ENCODE peak calls at places on chromosome 11, in five cellular contexts. L, I, F, T and Y are unnamed samples.

GRCh38 chr11:130066338-130066737 is 3.4 kb upstream of the APLP2 start:
- DNase-seq in L (no peak), I (no peak), F (no peak), T (no peak), Y (no peak)

GRCh38 chr11:115645631-115646271 is 141.5 kb upstream of the CADM1 start:
- DNase-seq in L (no peak), I (no peak), F (peak), T (no peak), Y (no peak)

GRCh38 chr11:69983571-69983877 is 94.6 kb upstream of the ANO1 start:
- DNase-seq in L (no peak), I (no peak), F (no peak), T (no peak), Y (no peak)

GRCh38 chr11:60864856-60865513 is 2.4 kb upstream of the ZP1 start:
- DNase-seq in L (no peak), I (no peak), F (no peak), T (peak), Y (no peak)

GRCh38 chr11:123700774-123701173 is 40.7 kb downstream of the ZNF202 start:
- DNase-seq in L (no peak), I (no peak), F (no peak), T (no peak), Y (no peak)

GRCh38 chr11:110479445-110480101 is 49.8 kb downstream of the FDX1 start:
- DNase-seq in L (peak), I (peak), F (no peak), T (no peak), Y (no peak)

GRCh38 chr11:12628322-12628721 is 45.9 kb upstream of the TEAD1 start:
- DNase-seq in L (no peak), I (no peak), F (no peak), T (no peak), Y (no peak)

GRCh38 chr11:116454951-116455350 is 317.8 kb downstream of the BUD13 start:
- DNase-seq in L (no peak), I (no peak), F (no peak), T (no peak), Y (no peak)

GRCh38 chr11:69089258-69089657 is 40.5 kb downstream of the TPCN2 start:
- DNase-seq in L (no peak), I (peak), F (no peak), T (no peak), Y (no peak)

GRCh38 chr11:78244546-78245315 is 56.0 kb downstream of the USP35 start:
- DNase-seq in L (no peak), I (peak), F (no peak), T (no peak), Y (no peak)

GRCh38 chr11:65932558-65932919 is 12.7 kb upstream of the TSGA10IP start:
- DNase-seq in L (no peak), I (peak), F (peak), T (peak), Y (no peak)

GRCh38 chr11:72004515-72005346 is 6.0 kb downstream of the IL18BP start:
- DNase-seq in L (no peak), I (no peak), F (no peak), T (no peak), Y (no peak)

GRCh38 chr11:933002-933820 is 7.5 kb downstream of the AP2A2 start:
- DNase-seq in L (no peak), I (peak), F (no peak), T (no peak), Y (no peak)

GRCh38 chr11:60377737-60378136 is 595 bp upstream of the MS4A7 start:
- DNase-seq in L (peak), I (no peak), F (no peak), T (peak), Y (no peak)

GRCh38 chr11:131688056-131688693 is 317.8 kb downstream of the NTM start:
- DNase-seq in L (peak), I (peak), F (peak), T (peak), Y (no peak)

GRCh38 chr11:78834886-78835285 is 260.2 kb upstream of the NARS2 start:
- DNase-seq in L (no peak), I (no peak), F (no peak), T (peak), Y (no peak)

GRCh38 chr11:60848714-60849151 is 6.8 kb downstream of the CCDC86 start:
- DNase-seq in L (no peak), I (no peak), F (no peak), T (no peak), Y (no peak)

GRCh38 chr11:78399136-78399535 is 18.5 kb downstream of the GAB2 start:
- DNase-seq in L (no peak), I (no peak), F (no peak), T (no peak), Y (no peak)

GRCh38 chr11:9664276-9665171 is 647 bp downstream of the SWAP70 start:
- DNase-seq in L (peak), I (peak), F (peak), T (peak), Y (no peak)

GRCh38 chr11:116931206-116931953 is 94.0 kb upstream of the APOA1 start:
- DNase-seq in L (peak), I (peak), F (no peak), T (no peak), Y (no peak)

GRCh38 chr11:82003671-82004148 is 730.0 kb downstream of the FAM181B start:
- DNase-seq in L (no peak), I (peak), F (no peak), T (no peak), Y (no peak)

GRCh38 chr11:35274909-35275807 is 136.2 kb downstream of the CD44 start:
- DNase-seq in L (no peak), I (peak), F (no peak), T (peak), Y (no peak)

GRCh38 chr11:34570584-34570983 is 50.3 kb upstream of the EHF start:
- DNase-seq in L (no peak), I (no peak), F (no peak), T (no peak), Y (no peak)

GRCh38 chr11:128523616-128524015 is 63.7 kb downstream of the ETS1 start:
- DNase-seq in L (no peak), I (peak), F (no peak), T (no peak), Y (no peak)

GRCh38 chr11:120182790-120183491 is 27.9 kb upstream of the OAF start:
- DNase-seq in L (no peak), I (no peak), F (peak), T (peak), Y (no peak)
- TF ChIP-seq CTCF in L (no peak), I (peak), F (no peak), T (no peak), Y (no peak)

DNA sequence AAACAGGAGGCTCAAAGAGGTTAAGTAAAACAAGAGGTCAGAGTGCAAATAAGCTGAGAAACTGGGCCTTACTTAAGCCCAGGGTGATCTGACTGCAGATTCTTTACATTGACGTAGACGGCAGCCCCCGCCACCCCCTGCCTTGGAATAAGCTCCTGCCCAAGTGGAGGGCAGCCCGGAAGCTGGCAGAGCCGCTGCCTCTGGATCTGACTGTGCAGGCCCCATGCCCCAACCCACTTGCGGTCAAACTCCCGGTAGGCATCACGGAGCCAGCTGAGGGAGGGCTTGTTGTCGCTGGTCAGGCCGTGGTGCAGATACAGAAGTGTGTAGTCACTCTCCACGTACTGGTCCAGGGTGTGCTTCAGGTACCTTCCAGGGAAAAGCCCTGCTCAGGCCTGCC is 18.6 kb downstream of the ARHGAP1 start:
- DNase-seq in L (no peak), I (no peak), F (no peak), T (no peak), Y (no peak)
- TF ChIP-seq CTCF in L (no peak), I (no peak), F (no peak), T (no peak), Y (no peak)

DNA sequence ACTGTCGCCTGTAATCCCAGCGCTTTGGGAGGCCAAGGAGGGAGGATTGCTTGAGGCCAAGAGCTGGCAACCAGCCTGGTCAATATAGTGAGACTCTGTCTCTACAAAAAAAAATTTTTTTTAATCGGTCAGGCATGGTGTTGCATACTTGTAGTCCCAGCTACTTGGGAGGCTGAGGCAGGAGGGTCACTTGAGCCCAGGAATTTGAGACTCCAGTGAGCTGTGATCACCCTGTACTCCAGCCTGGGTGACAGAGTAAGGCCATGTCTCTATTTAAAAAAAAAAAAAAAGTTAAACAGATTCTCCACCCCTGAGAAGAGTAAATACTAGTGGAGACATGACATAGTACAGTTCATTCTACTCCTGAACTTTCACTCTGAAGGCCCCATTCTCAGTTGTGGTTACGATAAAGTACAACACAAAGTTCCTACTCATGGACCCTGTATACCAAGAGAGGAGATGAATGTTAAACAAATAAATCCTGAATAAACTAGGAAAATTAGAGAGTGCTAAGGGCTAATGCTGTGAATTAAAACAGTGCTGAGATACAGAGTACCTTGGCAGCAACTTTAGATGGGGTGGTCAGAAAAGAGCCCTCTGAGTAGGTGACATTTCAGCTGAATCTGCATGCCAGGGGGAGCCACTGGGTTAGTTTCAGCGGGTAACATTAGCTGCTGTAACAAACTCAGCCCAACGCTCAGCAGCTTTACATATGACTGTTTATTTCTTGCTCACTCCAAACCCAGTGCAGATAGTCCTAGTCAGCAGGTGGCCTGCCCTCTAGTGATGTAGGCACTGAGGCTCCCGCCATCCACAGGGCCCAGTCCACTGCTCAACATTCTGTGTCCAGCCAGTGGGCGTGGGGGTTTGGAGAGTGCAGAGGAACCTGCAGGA is 75.1 kb downstream of the DBX1 start:
- DNase-seq in L (no peak), I (no peak), F (no peak), T (no peak), Y (no peak)
- TF ChIP-seq CTCF in L (no peak), I (no peak), F (no peak), T (no peak), Y (no peak)

DNA sequence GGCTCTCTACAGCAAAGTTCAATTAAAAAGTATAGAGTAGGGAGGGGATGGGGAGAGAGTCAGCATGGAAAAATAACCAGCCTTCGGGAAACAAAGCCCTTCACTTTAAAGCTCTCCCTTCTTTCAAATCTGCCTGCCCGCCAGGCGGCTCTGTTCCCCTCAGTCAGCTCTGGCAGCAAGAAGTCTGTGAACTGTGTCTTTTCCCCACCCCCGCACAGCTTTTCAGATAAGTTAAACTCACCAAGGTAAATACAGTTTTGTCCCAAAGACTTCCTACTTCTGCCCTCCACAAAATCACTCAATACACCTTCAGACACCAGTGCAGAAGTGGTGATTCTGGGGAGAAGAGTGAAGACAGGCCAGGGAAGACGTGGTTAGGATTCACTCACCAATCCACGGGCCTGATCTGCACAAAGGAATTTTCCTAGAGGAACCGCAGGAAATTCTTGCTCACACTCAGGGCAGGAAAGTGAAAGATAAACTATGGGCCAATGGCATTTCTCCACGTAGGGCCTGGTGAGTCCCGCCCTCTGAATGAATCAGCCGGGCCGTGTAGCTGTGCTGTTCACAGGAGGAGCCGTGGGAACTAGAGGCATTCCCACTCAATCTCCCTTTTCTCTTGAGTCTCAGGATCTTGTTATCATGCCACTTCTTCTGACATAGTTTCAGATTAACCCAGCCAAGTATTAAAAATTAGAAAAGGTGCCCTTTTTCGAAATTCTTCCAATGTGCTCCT is at the start of gene TRIM5:
- DNase-seq in L (peak), I (peak), F (peak), T (peak), Y (peak)
- TF ChIP-seq CTCF in L (peak), I (peak), F (no peak), T (peak), Y (peak)

GRCh38 chr11:58730507-58731089 is 1.1 kb downstream of the GLYAT start:
- DNase-seq in L (no peak), I (peak), F (no peak), T (no peak), Y (no peak)
- TF ChIP-seq CTCF in L (no peak), I (no peak), F (no peak), T (no peak), Y (no peak)

GRCh38 chr11:134999490-135000066 is 587.5 kb upstream of the B3GAT1 start:
- DNase-seq in L (no peak), I (no peak), F (no peak), T (peak), Y (no peak)
- TF ChIP-seq CTCF in L (no peak), I (no peak), F (no peak), T (no peak), Y (no peak)

GRCh38 chr11:63290285-63290684 is 46.9 kb upstream of the SLC22A25 start:
- DNase-seq in L (no peak), I (no peak), F (no peak), T (no peak), Y (no peak)
- TF ChIP-seq CTCF in L (no peak), I (no peak), F (no peak), T (no peak), Y (no peak)